ENCODE peak calls at places on chromosome 5, in nine cellular contexts. H, M, N, P, W, G, D, C and U are unnamed samples.

GRCh38 chr5:65727491-65728156 is 5.6 kb downstream of the NLN start:
- DNase-seq in G (no peak), N (no peak), H (no peak), M (no peak), D (no peak), P (no peak), C (no peak), W (no peak), U (no peak)

GRCh38 chr5:145778144-145778900 is 56.8 kb downstream of the PRELID2 start:
- DNase-seq in G (no peak), P (no peak), N (no peak), W (no peak), M (no peak), H (no peak), D (peak), C (no peak), U (peak)

GRCh38 chr5:11149136-11149535 is 388.1 kb upstream of the DAP start:
- DNase-seq in H (no peak), C (peak), D (no peak), N (no peak), W (no peak), G (no peak), P (no peak), M (no peak), U (no peak)

GRCh38 chr5:147693238-147693637 is 89.3 kb downstream of the JAKMIP2 start:
- DNase-seq in W (no peak), G (no peak), M (no peak), N (no peak), P (no peak), C (no peak), H (no peak), D (no peak), U (no peak)

GRCh38 chr5:63255609-63256008 is 677.0 kb downstream of the LRRC70 start:
- DNase-seq in P (no peak), W (no peak), H (peak), M (no peak), D (no peak), C (no peak), G (no peak), N (no peak), U (no peak)

GRCh38 chr5:54425258-54425657 is 30.2 kb upstream of the HSPB3 start:
- DNase-seq in D (no peak), G (no peak), N (no peak), H (no peak), C (no peak), P (no peak), M (no peak), W (no peak), U (no peak)

GRCh38 chr5:137815202-137815990 is 52.3 kb upstream of the MYOT start:
- DNase-seq in H (no peak), G (no peak), P (no peak), D (no peak), C (peak), N (no peak), M (no peak), W (no peak), U (no peak)

GRCh38 chr5:66324357-66324756 is 180.3 kb downstream of the SREK1 start:
- DNase-seq in W (no peak), P (no peak), M (no peak), N (no peak), H (no peak), C (no peak), D (peak), G (no peak), U (no peak)

GRCh38 chr5:113217619-113218184 is 217.1 kb downstream of the TSSK1B start:
- DNase-seq in C (no peak), G (no peak), D (no peak), W (no peak), P (no peak), N (no peak), H (no peak), M (no peak), U (no peak)

GRCh38 chr5:140986117-140986521 is 19.8 kb downstream of the PCDHAC2 start:
- DNase-seq in G (no peak), M (no peak), C (no peak), H (no peak), N (no peak), D (no peak), W (peak), P (no peak), U (no peak)

GRCh38 chr5:170109059-170110031 is 3.6 kb downstream of the FOXI1 start:
- DNase-seq in P (no peak), D (no peak), M (no peak), W (no peak), H (no peak), G (no peak), N (no peak), C (no peak), U (no peak)

GRCh38 chr5:181283347-181283746 is 22.4 kb upstream of the TRIM52 start:
- DNase-seq in D (no peak), C (no peak), P (no peak), N (no peak), G (no peak), H (no peak), M (no peak), W (no peak), U (no peak)

GRCh38 chr5:5229405-5229804 is 89.3 kb downstream of the ADAMTS16 start:
- DNase-seq in G (no peak), N (no peak), D (no peak), W (no peak), P (no peak), H (no peak), M (no peak), C (peak), U (no peak)

GRCh38 chr5:666816-667498 is 26.2 kb downstream of the TPPP start:
- DNase-seq in C (no peak), P (no peak), M (no peak), D (no peak), W (no peak), N (no peak), G (no peak), H (no peak), U (no peak)

GRCh38 chr5:57277085-57277484 is 103.2 kb downstream of the GPBP1 start:
- DNase-seq in C (peak), W (no peak), P (peak), D (no peak), N (no peak), M (peak), H (peak), G (peak), U (no peak)

GRCh38 chr5:171494452-171495121 is 75.1 kb downstream of the FGF18 start:
- DNase-seq in C (peak), P (peak), D (peak), N (peak), W (peak), G (peak), M (peak), H (peak), U (no peak)

GRCh38 chr5:95084757-95085156 is 200.1 kb downstream of the MCTP1 start:
- DNase-seq in D (no peak), G (no peak), W (no peak), P (no peak), N (no peak), C (no peak), M (no peak), H (no peak), U (no peak)

GRCh38 chr5:35135239-35135700 is 87.5 kb upstream of the AGXT2 start:
- DNase-seq in H (no peak), P (no peak), G (no peak), W (no peak), C (no peak), N (no peak), M (no peak), D (no peak), U (no peak)

GRCh38 chr5:35138232-35138631 is 90.5 kb upstream of the AGXT2 start:
- DNase-seq in N (no peak), H (peak), G (no peak), D (no peak), C (peak), W (no peak), M (no peak), P (peak), U (no peak)

GRCh38 chr5:35134278-35135030 is 86.7 kb upstream of the AGXT2 start:
- DNase-seq in N (no peak), D (no peak), G (no peak), P (no peak), C (no peak), H (peak), M (no peak), W (no peak), U (no peak)

GRCh38 chr5:35133186-35133585 is 85.4 kb upstream of the AGXT2 start:
- DNase-seq in H (peak), C (no peak), M (no peak), D (no peak), W (no peak), G (no peak), P (peak), N (no peak), U (no peak)

DNA sequence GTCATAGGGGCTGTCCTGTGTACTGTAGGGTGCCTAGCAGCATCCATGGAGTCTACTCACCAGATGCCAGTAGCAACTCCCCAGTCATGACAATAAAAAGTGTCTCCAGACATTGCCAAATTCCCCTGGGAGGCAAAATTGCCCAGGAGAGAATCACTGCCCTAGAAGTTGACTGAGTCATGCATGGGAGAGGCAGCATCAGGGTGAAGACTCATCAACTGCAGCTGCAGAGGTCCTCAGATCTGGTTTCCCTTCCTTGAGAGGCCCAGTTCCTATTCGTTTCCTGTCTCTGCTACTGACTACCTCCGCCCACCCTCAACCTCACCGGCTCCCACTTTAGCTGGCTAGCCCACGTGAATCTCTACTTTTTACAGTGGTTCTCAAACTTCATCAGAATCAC is 88.6 kb upstream of the AGXT2 start:
- DNase-seq in H (peak), C (peak), D (no peak), M (peak), W (no peak), N (no peak), G (no peak), P (peak), U (no peak)
- H3K27ac ChIP-seq in H (peak), C (peak), D (no peak), M (no peak), W (no peak), N (no peak), G (no peak), P (no peak), U (no peak)

GRCh38 chr5:103272377-103272776 is 13.8 kb downstream of the MACIR start:
- DNase-seq in W (no peak), C (peak), P (peak), H (no peak), D (no peak), G (no peak), M (no peak), N (no peak), U (no peak)
- H3K27ac ChIP-seq in W (no peak), C (no peak), P (no peak), H (no peak), D (no peak), G (peak), M (no peak), N (peak), U (peak)

DNA sequence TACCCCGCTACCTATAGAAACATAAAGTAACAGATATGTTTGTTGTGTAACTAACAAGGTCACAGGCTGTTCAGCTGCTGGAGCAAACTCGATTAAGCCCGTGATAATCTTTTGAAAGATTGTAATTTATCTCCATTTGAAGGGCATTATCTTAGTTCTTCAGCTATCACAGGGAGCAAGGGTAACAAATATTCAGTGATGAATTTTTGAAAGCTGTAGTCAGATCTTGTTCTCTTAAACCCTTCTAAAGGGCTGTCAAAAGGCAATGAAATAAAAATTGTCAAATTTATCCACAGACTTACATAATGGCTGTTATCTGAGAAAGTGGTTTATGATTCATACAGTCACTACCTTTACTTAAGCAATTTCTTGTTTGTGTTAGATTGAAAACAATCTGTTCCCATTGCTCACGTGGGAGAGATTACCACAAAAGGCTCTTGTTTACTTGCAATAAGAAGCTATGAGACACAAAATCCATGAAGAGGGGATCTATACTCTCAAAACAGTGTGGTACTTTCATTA is 78.3 kb upstream of the ZNF608 start:
- DNase-seq in G (no peak), D (no peak), N (peak), W (no peak), M (peak), C (peak), P (peak), H (peak), U (no peak)
- H3K27ac ChIP-seq in G (no peak), D (no peak), N (no peak), W (no peak), M (no peak), C (no peak), P (no peak), H (no peak), U (peak)

GRCh38 chr5:172779968-172780350 is 9.0 kb upstream of the DUSP1 start:
- DNase-seq in C (no peak), H (no peak), G (no peak), M (no peak), W (no peak), P (no peak), D (no peak), N (no peak), U (no peak)
- H3K27ac ChIP-seq in C (no peak), H (no peak), G (peak), M (no peak), W (no peak), P (no peak), D (no peak), N (no peak), U (no peak)

GRCh38 chr5:124309241-124309977 is 437.0 kb downstream of the ZNF608 start:
- DNase-seq in M (no peak), H (no peak), G (no peak), N (no peak), P (no peak), W (peak), D (no peak), C (no peak), U (no peak)
- H3K27ac ChIP-seq in M (no peak), H (no peak), G (no peak), N (no peak), P (no peak), W (no peak), D (no peak), C (no peak), U (no peak)

GRCh38 chr5:103444333-103445038 is 118.1 kb downstream of the NUDT12 start:
- DNase-seq in N (peak), C (no peak), G (no peak), P (no peak), D (no peak), H (no peak), M (no peak), W (no peak), U (no peak)
- H3K27ac ChIP-seq in N (peak), C (no peak), G (no peak), P (no peak), D (no peak), H (no peak), M (no peak), W (peak), U (no peak)

GRCh38 chr5:172643392-172643871 is 2.4 kb downstream of the NEURL1B start:
- DNase-seq in W (no peak), N (no peak), P (no peak), C (no peak), G (no peak), D (no peak), H (no peak), M (no peak), U (no peak)
- H3K27ac ChIP-seq in W (no peak), N (no peak), P (no peak), C (no peak), G (no peak), D (peak), H (no peak), M (peak), U (peak)

DNA sequence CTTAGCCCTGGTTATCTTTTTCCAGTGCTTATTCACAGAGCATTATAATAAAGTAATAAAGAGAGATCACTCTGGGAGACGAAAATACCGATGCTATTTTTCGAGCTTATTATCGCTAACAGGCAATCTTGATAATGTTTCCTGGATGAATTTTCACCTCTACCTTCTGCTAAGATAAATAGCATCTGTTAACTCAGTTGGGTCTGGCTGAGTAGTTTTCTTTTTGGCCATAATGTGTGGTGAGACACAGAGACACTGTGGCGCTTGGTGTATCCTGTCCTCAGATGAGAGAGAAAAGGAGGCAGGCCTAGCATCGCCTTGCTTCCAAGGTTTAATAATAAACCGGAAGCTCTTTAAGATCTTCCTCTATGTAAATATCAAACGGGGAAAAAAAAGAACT is 46.2 kb upstream of the CDH12 start:
- DNase-seq in C (no peak), M (no peak), N (no peak), W (no peak), D (no peak), P (no peak), G (no peak), H (no peak), U (no peak)
- H3K27ac ChIP-seq in C (no peak), M (no peak), N (no peak), W (no peak), D (no peak), P (no peak), G (no peak), H (no peak), U (no peak)

DNA sequence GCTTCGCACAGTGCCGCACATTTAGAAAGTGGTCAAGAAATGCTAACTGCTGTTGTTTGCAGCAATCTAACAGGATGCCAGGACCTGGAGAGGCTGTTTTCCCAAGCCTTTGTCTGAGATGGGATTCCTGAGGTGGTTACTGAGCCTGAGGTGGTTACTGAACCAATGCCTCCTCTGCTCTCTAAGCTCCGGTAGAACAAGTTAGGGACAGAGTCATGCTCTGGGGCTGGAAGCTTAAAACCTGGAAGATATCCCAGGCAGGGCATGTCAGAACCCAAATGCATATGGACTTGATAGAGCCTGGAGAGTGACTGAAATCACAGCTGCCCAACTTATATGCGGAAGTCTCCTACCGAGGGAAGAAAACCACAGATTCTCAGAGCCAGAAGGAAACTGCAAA is 46.5 kb upstream of the FAT2 start:
- DNase-seq in H (peak), D (no peak), G (no peak), M (peak), C (no peak), P (no peak), W (no peak), N (no peak), U (no peak)
- H3K27ac ChIP-seq in H (no peak), D (no peak), G (no peak), M (peak), C (no peak), P (no peak), W (no peak), N (no peak), U (no peak)

DNA sequence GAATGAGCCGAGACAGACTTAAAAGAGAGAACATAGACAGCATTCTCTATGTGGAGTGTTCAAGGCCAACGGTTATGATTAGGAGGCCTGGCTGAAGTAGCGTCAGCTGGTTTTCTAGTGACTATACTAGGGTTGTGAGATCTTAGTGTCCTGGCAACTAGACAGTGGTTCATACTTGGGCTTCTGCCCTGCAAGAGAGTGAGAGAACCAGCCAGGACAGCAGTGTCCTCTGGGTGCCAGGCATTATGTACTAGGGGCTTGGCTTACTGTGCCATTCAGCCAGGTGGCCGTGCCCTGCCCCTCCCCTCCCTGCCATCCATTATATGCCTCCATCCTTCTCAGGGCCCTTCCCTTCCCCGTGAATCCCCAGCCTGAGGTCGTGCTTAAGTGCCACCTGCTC is 56.8 kb downstream of the TRIO start:
- DNase-seq in W (no peak), N (no peak), M (no peak), P (no peak), H (peak), C (peak), D (peak), G (no peak), U (no peak)
- H3K27ac ChIP-seq in W (no peak), N (no peak), M (no peak), P (peak), H (peak), C (peak), D (peak), G (no peak), U (no peak)